ENCODE peak calls at places on chromosomes 7 and 10, in four cellular contexts. I is heart left ventricle, Y is GM12892, C is ovary. D is an unnamed sample.

GRCh38 chr7:79619216-79619615 is 165.7 kb upstream of the MAGI2 start:
- DNase-seq in I (no peak), Y (no peak), C (no peak), D (no peak)

GRCh38 chr10:59019603-59020002 is 156.8 kb upstream of the PHYHIPL start:
- DNase-seq in I (no peak), Y (no peak), C (no peak), D (no peak)

GRCh38 chr10:80966326-80966986 is 428.8 kb downstream of the SH2D4B start:
- DNase-seq in I (no peak), Y (no peak), C (no peak), D (no peak)

GRCh38 chr10:51159841-51160240 is 85.6 kb downstream of the PRKG1 start:
- DNase-seq in I (no peak), Y (no peak), C (no peak), D (no peak)

GRCh38 chr7:480531-481218 is 39.0 kb downstream of the PDGFA start:
- DNase-seq in I (no peak), Y (no peak), C (no peak), D (no peak)

GRCh38 chr7:128056901-128057300 is 25.7 kb upstream of the LRRC4 start:
- DNase-seq in I (no peak), Y (no peak), C (no peak), D (no peak)

GRCh38 chr7:47557986-47558670 is 23.8 kb downstream of the TNS3 start:
- DNase-seq in I (no peak), Y (no peak), C (no peak), D (no peak)

GRCh38 chr10:91296471-91296870 is 76.0 kb downstream of the PCGF5 start:
- DNase-seq in I (no peak), Y (no peak), C (no peak), D (no peak)

GRCh38 chr10:112362833-112363232 is 11.1 kb upstream of the ACSL5 start:
- DNase-seq in I (peak; percentile 41), Y (no peak), C (peak; percentile 39), D (no peak)

GRCh38 chr7:158348446-158348845 is 239.2 kb downstream of the PTPRN2 start:
- DNase-seq in I (no peak), Y (no peak), C (no peak), D (no peak)

GRCh38 chr7:30114536-30115258 is 20.1 kb upstream of the MTURN start:
- DNase-seq in I (no peak), Y (no peak), C (no peak), D (no peak)

GRCh38 chr7:43491984-43492383 is 90.9 kb upstream of the STK17A start:
- DNase-seq in I (no peak), Y (no peak), C (no peak), D (peak; percentile 77)

GRCh38 chr10:1050555-1050954 is 1.6 kb upstream of the IDI1 start:
- DNase-seq in I (no peak), Y (no peak), C (no peak), D (no peak)

GRCh38 chr10:93422121-93422520 is 60.0 kb downstream of the MYOF start:
- DNase-seq in I (no peak), Y (no peak), C (no peak), D (no peak)

GRCh38 chr7:104054362-104054761 is 64.9 kb upstream of the RELN start:
- DNase-seq in I (no peak), Y (no peak), C (no peak), D (no peak)

GRCh38 chr10:22597142-22597541 is 117.2 kb downstream of the PIP4K2A start:
- DNase-seq in I (no peak), Y (no peak), C (no peak), D (no peak)

GRCh38 chr10:114071188-114071587 is 27.5 kb downstream of the ADRB1 start:
- DNase-seq in I (no peak), Y (no peak), C (no peak), D (no peak)

GRCh38 chr10:61301560-61301959 is 151.6 kb downstream of the TMEM26 start:
- DNase-seq in I (no peak), Y (no peak), C (no peak), D (no peak)

GRCh38 chr7:45088821-45089313 is at the start of gene NACAD:
- DNase-seq in I (peak; percentile 46), Y (no peak), C (peak; percentile 79), D (no peak)

DNA sequence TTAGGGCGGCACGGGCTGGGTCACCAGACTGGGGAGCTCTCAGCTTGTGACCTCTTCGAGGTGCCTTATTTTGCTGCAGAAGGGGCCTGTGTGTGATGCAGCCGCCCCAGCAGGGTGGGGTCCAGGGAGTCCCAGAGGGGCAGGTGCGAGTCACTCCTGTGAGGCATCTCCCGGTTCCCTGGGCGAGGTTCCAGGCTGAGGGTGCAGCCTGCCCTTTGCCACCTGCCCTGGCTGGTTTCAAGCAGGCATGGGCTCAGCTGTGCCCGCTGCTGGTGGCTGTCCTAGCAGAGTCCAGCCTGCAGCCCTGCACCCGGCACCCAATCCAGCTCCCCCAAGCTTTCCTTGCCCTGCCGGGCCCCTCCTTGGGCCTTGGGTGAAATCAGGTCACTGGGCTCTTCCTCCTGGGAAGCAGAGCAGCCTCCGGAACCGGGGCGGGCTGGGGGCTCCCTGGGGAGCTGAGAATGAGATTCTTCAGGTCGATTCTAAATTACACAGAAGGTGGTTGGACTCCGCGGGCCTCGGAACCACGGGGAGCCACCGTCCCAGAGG is 64.8 kb downstream of the PWWP2B start:
- DNase-seq in I (no peak), Y (no peak), C (peak; percentile 45), D (no peak)
- TF ChIP-seq POLR2A in I (no peak), Y (no peak), C (no peak), D (no peak)

DNA sequence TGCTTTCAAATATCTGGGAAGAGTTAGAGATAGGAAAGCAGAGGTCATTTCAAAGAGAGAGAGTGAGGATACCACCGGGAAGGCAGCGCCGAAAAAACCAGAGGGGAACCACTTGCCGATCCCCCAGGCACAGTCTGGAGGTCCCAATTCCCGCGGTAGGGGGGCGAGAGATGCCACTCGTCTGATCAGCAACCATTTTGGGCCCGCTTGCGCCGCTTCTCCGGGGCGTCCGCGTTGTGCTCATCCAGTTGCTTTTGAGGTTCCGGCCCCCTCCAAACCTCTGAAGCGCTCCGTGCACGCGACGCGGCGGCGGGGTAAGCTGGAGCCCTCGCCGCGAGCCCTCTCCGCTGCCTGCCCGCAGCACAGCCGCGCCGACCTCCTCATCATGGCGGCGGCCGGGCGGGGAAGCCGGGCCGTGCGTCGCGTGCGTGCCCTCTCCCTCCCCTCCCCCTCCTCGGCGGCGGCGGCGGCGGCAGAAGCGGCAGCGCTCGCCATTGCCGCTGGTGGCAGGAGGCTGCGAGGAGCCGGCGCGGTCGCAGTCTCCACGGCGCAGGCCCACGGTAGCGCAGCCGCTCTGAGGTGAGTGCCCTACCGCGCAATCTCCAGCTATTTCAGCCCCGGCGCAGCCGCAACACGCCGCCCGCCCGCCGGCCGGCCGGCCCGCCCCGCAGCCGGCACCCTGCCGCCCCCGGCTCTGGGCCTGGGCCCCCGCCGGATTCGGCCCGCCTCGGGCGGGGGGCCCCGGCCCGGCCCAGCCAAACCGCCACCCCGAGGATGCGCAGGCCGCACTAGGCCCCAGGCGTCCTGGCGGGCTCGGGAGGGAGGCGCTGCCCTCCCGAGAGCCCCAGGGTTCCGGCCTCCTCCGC is at the start of gene NRF1:
- DNase-seq in I (peak; percentile 92), Y (peak; percentile 77), C (peak; percentile 89), D (peak; percentile 78)
- TF ChIP-seq POLR2A in I (no peak), Y (peak; percentile 86), C (peak; percentile 68), D (peak; percentile 93)

GRCh38 chr10:115898242-115898641 is 374.8 kb downstream of the GFRA1 start:
- DNase-seq in I (no peak), Y (no peak), C (no peak), D (no peak)

GRCh38 chr10:115903845-115904244 is 369.2 kb downstream of the GFRA1 start:
- DNase-seq in I (no peak), Y (no peak), C (no peak), D (no peak)

DNA sequence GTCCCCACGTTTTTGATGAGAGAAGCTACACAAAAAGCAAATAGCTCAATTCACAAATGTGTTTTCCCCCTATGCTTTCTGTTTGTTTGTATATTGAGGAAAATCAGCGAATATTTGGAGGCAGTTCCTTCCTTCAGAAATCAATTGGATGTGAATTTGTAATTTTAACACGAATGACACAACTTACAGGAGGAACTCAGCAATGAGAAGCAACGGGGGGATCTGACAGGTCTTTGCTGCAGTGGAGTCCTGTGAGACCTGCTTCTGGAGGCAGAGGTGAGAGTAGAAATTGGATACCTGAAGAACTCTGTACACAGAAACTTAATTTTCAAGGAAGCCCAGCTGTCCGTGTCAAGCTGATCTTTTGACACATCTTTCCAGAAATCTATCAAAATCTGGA is 370.4 kb downstream of the GFRA1 start:
- DNase-seq in I (no peak), Y (no peak), C (no peak), D (no peak)
- TF ChIP-seq POLR2A in I (no peak), Y (no peak), C (no peak), D (no peak)

DNA sequence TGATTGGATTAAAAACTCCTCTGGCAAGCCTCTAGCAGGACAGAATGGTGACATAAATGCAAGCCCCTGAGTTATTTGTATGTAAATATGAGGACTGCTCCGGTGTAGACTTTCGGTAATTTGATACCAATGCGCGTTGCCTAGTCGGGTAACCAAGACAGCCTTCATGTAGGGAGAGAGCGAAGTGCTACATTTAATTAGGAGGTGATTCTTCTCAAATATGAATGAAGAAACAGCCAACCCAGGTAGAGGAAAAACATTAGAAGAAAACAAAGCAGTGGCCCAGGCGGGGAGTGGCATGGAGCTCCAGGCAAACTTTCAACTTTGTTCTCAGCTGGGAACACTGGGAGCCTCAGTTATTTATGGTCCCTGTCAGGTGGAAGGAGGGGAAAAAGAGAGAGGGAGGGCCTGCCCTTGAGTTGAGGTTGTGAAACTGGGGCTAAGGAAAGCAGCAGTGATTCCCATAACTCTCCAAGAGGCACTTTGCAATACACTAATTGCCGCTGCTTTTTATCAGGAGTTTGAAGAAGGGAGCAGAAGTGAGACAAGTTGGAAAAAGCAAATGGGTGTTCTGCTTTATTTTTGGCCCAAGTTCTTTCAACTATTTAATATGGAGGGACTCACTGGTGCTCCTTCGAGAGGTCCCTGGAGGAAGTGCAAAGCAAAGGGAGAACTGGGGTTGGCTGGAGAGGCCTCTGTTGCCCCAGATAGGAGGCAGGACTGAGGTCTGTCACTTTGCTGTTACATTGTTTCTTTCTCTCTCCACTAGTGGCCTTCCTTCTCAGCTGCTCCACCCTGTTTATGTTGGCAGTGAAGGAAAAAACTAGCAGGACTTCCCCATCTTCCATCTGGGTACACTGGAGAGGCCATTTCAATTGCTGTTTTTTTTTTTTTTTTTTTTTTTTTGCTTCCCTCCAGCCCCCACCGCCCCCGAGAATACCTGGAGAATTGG is 234.6 kb upstream of the CCDC6 start:
- DNase-seq in I (no peak), Y (no peak), C (no peak), D (peak; percentile 30)
- TF ChIP-seq POLR2A in I (no peak), Y (no peak), C (no peak), D (no peak)

GRCh38 chr10:88880287-88881094 is 446 bp downstream of the STAMBPL1 start:
- DNase-seq in I (peak; percentile 87), Y (peak; percentile 57), C (peak; percentile 82), D (peak; percentile 52)
- TF ChIP-seq POLR2A in I (no peak), Y (peak; percentile 93), C (peak; percentile 55), D (no peak)

DNA sequence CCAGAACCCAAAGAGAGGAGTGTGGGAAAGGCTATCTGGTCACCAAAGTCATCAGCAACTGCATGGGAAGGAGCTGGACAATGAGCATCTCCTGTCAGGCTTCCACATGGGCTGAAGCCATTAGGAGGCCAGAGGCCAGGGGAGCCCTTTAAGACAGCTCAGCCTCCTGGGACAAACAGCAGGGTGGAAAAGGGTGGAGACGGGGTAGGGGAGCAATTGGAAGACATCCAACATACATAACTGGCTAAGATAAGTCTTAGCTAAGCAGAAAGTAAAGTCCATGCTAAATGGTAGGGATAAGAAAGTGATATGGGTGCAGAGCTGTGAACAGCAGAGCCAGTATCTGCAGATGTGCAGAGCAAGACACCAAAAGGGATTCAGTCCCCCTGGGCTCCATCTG is 1.5 kb upstream of the OAT start:
- DNase-seq in I (no peak), Y (no peak), C (no peak), D (no peak)
- TF ChIP-seq POLR2A in I (no peak), Y (no peak), C (no peak), D (no peak)